ENCODE peak calls at places on chromosomes 13 and 19, in seven cellular contexts. Q is stimulated activated CD4-positive, alpha-beta T cell treated with anti-CD3 and anti-CD28 coated beads, TNF-alpha, amount 100 ng/mL, for 1 hour; W is brain microvascular endothelial cell; K is NCI-H2171; C is osteoblast; X is hypothalamus; L is activated CD8-positive, alpha-beta T cell treated with anti-CD3 and anti-CD28 coated beads for 36 hours. D is an unnamed sample.

GRCh38 chr19:48558018-48558684 is 6.2 kb downstream of the SULT2B1 start:
- DNase-seq in W (peak), X (no peak), K (no peak), L (no peak), Q (no peak), C (peak), D (no peak)

GRCh38 chr19:42024622-42025111 is 30.6 kb upstream of the ATP1A3 start:
- DNase-seq in C (peak), Q (no peak), K (no peak), L (no peak), X (peak), W (no peak), D (no peak)

GRCh38 chr19:58579473-58580142 is 6.5 kb upstream of the MZF1 start:
- DNase-seq in K (no peak), Q (no peak), L (no peak), W (no peak), C (no peak), X (no peak), D (no peak)

GRCh38 chr13:112078216-112078615 is 11.3 kb downstream of the SOX1 start:
- DNase-seq in Q (no peak), K (no peak), W (no peak), X (no peak), C (no peak), L (no peak), D (no peak)

GRCh38 chr19:50214699-50215543 is 11.5 kb downstream of the MYH14 start:
- DNase-seq in W (no peak), L (no peak), C (no peak), K (no peak), Q (no peak), X (no peak), D (no peak)

GRCh38 chr19:34131100-34131499 is 41.2 kb upstream of the LSM14A start:
- DNase-seq in Q (no peak), X (no peak), L (no peak), K (no peak), C (peak), W (peak), D (no peak)

GRCh38 chr19:658916-659839 is 3.8 kb downstream of the RNF126 start:
- DNase-seq in C (no peak), X (no peak), W (peak), Q (no peak), L (peak), K (no peak), D (no peak)

GRCh38 chr13:95315752-95316151 is 14.5 kb upstream of the ABCC4 start:
- DNase-seq in L (no peak), C (no peak), K (no peak), W (no peak), Q (no peak), X (no peak), D (no peak)

GRCh38 chr19:17205237-17206140 is 9.7 kb upstream of the USE1 start:
- DNase-seq in X (no peak), Q (peak), C (peak), W (peak), K (no peak), L (peak), D (peak)

GRCh38 chr13:27424246-27425150 is at the start of gene GTF3A:
- DNase-seq in L (peak), C (peak), X (peak), Q (peak), W (peak), K (peak), D (peak)

GRCh38 chr13:112725346-112726017 is 35.6 kb downstream of the ATP11A start:
- DNase-seq in X (no peak), C (no peak), Q (no peak), K (no peak), L (peak), W (no peak), D (no peak)

GRCh38 chr13:35672611-35673010 is 196.1 kb upstream of the MAB21L1 start:
- DNase-seq in X (no peak), L (no peak), K (peak), W (no peak), Q (no peak), C (no peak), D (no peak)

GRCh38 chr13:108102771-108103170 is 112.6 kb downstream of the LIG4 start:
- DNase-seq in L (no peak), Q (no peak), W (no peak), X (no peak), C (no peak), K (no peak), D (no peak)

GRCh38 chr19:38952395-38953165 is 21.8 kb downstream of the MRPS12 start:
- DNase-seq in X (no peak), W (no peak), K (peak), C (peak), Q (no peak), L (peak), D (no peak)

GRCh38 chr13:111919286-111919685 is 147.7 kb upstream of the SOX1 start:
- DNase-seq in K (no peak), C (peak), Q (no peak), L (no peak), X (no peak), W (no peak), D (no peak)

GRCh38 chr13:79519252-79519651 is 38.3 kb downstream of the NDFIP2 start:
- DNase-seq in C (peak), L (no peak), Q (no peak), K (no peak), W (no peak), X (no peak), D (no peak)

GRCh38 chr13:99978781-99979452 is 2.7 kb upstream of the ZIC2 start:
- DNase-seq in K (no peak), W (no peak), X (no peak), C (peak), L (no peak), Q (no peak), D (no peak)